ENCODE peak calls at places on chromosomes 12 and 14, in seven cellular contexts. I, Z, E, C, D, V and Q are unnamed samples.

GRCh38 chr12:52020126-52020525 is 13.4 kb downstream of the TAMALIN start:
- DNase-seq in I (no peak), Z (no peak), E (no peak), C (no peak), D (no peak), V (no peak), Q (no peak)

GRCh38 chr12:120866143-120866542 is 38.0 kb downstream of the SPPL3 start:
- DNase-seq in I (no peak), Z (no peak), E (peak; percentile 45), C (no peak), D (no peak), V (no peak), Q (no peak)

GRCh38 chr12:92528097-92528496 is 174.7 kb upstream of the PLEKHG7 start:
- DNase-seq in I (no peak), Z (no peak), E (no peak), C (no peak), D (no peak), V (no peak), Q (no peak)

GRCh38 chr12:20411309-20411708 is 43.0 kb downstream of the PDE3A start:
- DNase-seq in I (no peak), Z (no peak), E (no peak), C (no peak), D (no peak), V (no peak), Q (no peak)

GRCh38 chr12:47778842-47779241 is 5.8 kb downstream of the SLC48A1 start:
- DNase-seq in I (no peak), Z (no peak), E (no peak), C (no peak), D (no peak), V (no peak), Q (no peak)

GRCh38 chr12:1716911-1717310 is 26.0 kb downstream of the ADIPOR2 start:
- DNase-seq in I (no peak), Z (no peak), E (peak; percentile 48), C (no peak), D (no peak), V (no peak), Q (no peak)

GRCh38 chr14:24273422-24273998 is 2.1 kb upstream of the RABGGTA start:
- DNase-seq in I (no peak), Z (no peak), E (no peak), C (no peak), D (no peak), V (no peak), Q (no peak)

GRCh38 chr14:70893062-70893841 is 14.0 kb upstream of the PCNX1 start:
- DNase-seq in I (no peak), Z (no peak), E (no peak), C (no peak), D (no peak), V (no peak), Q (no peak)

GRCh38 chr12:45490232-45490881 is 239.1 kb upstream of the ARID2 start:
- DNase-seq in I (no peak), Z (no peak), E (no peak), C (no peak), D (no peak), V (no peak), Q (no peak)

GRCh38 chr12:30794591-30795409 is 40.0 kb upstream of the CAPRIN2 start:
- DNase-seq in I (no peak), Z (peak; percentile 86), E (peak; percentile 90), C (no peak), D (no peak), V (no peak), Q (no peak)

GRCh38 chr12:13171921-13172859 is 24.3 kb upstream of the EMP1 start:
- DNase-seq in I (no peak), Z (peak; percentile 77), E (peak; percentile 55), C (no peak), D (peak; percentile 90), V (peak; percentile 29), Q (peak; percentile 28)